ENCODE peak calls at places on chromosomes 4 and X, in eight cellular contexts. One of them, this sample, is unnamed.

GRCh38 chrX:119755981-119756533 is 2.3 kb upstream of the SOWAHD start:
- DNase-seq in naive thymus-derived CD4-positive, alpha-beta T cell: peak
- DNase-seq in suprapubic skin: no peak
- DNase-seq in CD8-positive, alpha-beta memory T cell: peak
- DNase-seq in stimulated activated CD4-positive, alpha-beta T cell treated with anti-CD3 and anti-CD28 coated beads, Interleukin-4, amount 100 ng/mL, for 24 hours: peak
- DNase-seq in GM10248: peak
- DNase-seq in activated naive CD4-positive, alpha-beta T cell treated with Interleukin-2 at 50 U/mL for 16 hours: peak
- DNase-seq in T follicular helper cell: peak
- DNase-seq in this sample: peak

GRCh38 chrX:134929813-134930212 is 61.0 kb upstream of the SMIM10 start:
- DNase-seq in naive thymus-derived CD4-positive, alpha-beta T cell: no peak
- DNase-seq in T follicular helper cell: no peak
- DNase-seq in CD8-positive, alpha-beta memory T cell: no peak
- DNase-seq in suprapubic skin: no peak
- DNase-seq in GM10248: no peak
- DNase-seq in stimulated activated CD4-positive, alpha-beta T cell treated with anti-CD3 and anti-CD28 coated beads, Interleukin-4, amount 100 ng/mL, for 24 hours: no peak
- DNase-seq in activated naive CD4-positive, alpha-beta T cell treated with Interleukin-2 at 50 U/mL for 16 hours: no peak
- DNase-seq in this sample: no peak

GRCh38 chr4:55397024-55397520 is 1.3 kb downstream of the TMEM165 start:
- DNase-seq in stimulated activated CD4-positive, alpha-beta T cell treated with anti-CD3 and anti-CD28 coated beads, Interleukin-4, amount 100 ng/mL, for 24 hours: no peak
- DNase-seq in suprapubic skin: no peak
- DNase-seq in activated naive CD4-positive, alpha-beta T cell treated with Interleukin-2 at 50 U/mL for 16 hours: no peak
- DNase-seq in CD8-positive, alpha-beta memory T cell: no peak
- DNase-seq in GM10248: no peak
- DNase-seq in naive thymus-derived CD4-positive, alpha-beta T cell: no peak
- DNase-seq in T follicular helper cell: no peak
- DNase-seq in this sample: no peak

GRCh38 chr4:8602686-8603430 is 10.3 kb downstream of the CPZ start:
- DNase-seq in suprapubic skin: no peak
- DNase-seq in stimulated activated CD4-positive, alpha-beta T cell treated with anti-CD3 and anti-CD28 coated beads, Interleukin-4, amount 100 ng/mL, for 24 hours: no peak
- DNase-seq in naive thymus-derived CD4-positive, alpha-beta T cell: no peak
- DNase-seq in CD8-positive, alpha-beta memory T cell: no peak
- DNase-seq in T follicular helper cell: no peak
- DNase-seq in activated naive CD4-positive, alpha-beta T cell treated with Interleukin-2 at 50 U/mL for 16 hours: no peak
- DNase-seq in GM10248: no peak
- DNase-seq in this sample: no peak

GRCh38 chr4:69787879-69788278 is 27.5 kb upstream of the SULT1B1 start:
- DNase-seq in GM10248: no peak
- DNase-seq in CD8-positive, alpha-beta memory T cell: no peak
- DNase-seq in naive thymus-derived CD4-positive, alpha-beta T cell: no peak
- DNase-seq in T follicular helper cell: no peak
- DNase-seq in activated naive CD4-positive, alpha-beta T cell treated with Interleukin-2 at 50 U/mL for 16 hours: no peak
- DNase-seq in suprapubic skin: no peak
- DNase-seq in stimulated activated CD4-positive, alpha-beta T cell treated with anti-CD3 and anti-CD28 coated beads, Interleukin-4, amount 100 ng/mL, for 24 hours: no peak
- DNase-seq in this sample: no peak

GRCh38 chr4:139144161-139144859 is 32.7 kb downstream of the ELF2 start:
- DNase-seq in naive thymus-derived CD4-positive, alpha-beta T cell: no peak
- DNase-seq in activated naive CD4-positive, alpha-beta T cell treated with Interleukin-2 at 50 U/mL for 16 hours: no peak
- DNase-seq in CD8-positive, alpha-beta memory T cell: no peak
- DNase-seq in GM10248: no peak
- DNase-seq in stimulated activated CD4-positive, alpha-beta T cell treated with anti-CD3 and anti-CD28 coated beads, Interleukin-4, amount 100 ng/mL, for 24 hours: no peak
- DNase-seq in T follicular helper cell: no peak
- DNase-seq in suprapubic skin: no peak
- DNase-seq in this sample: no peak

GRCh38 chr4:106869551-106869950 is 166.6 kb downstream of the DKK2 start:
- DNase-seq in naive thymus-derived CD4-positive, alpha-beta T cell: no peak
- DNase-seq in stimulated activated CD4-positive, alpha-beta T cell treated with anti-CD3 and anti-CD28 coated beads, Interleukin-4, amount 100 ng/mL, for 24 hours: no peak
- DNase-seq in GM10248: no peak
- DNase-seq in T follicular helper cell: no peak
- DNase-seq in CD8-positive, alpha-beta memory T cell: no peak
- DNase-seq in activated naive CD4-positive, alpha-beta T cell treated with Interleukin-2 at 50 U/mL for 16 hours: no peak
- DNase-seq in suprapubic skin: no peak
- DNase-seq in this sample: no peak

GRCh38 chr4:173039617-173040176 is 128.9 kb upstream of the GALNT7 start:
- DNase-seq in CD8-positive, alpha-beta memory T cell: no peak
- DNase-seq in GM10248: no peak
- DNase-seq in naive thymus-derived CD4-positive, alpha-beta T cell: no peak
- DNase-seq in activated naive CD4-positive, alpha-beta T cell treated with Interleukin-2 at 50 U/mL for 16 hours: no peak
- DNase-seq in T follicular helper cell: no peak
- DNase-seq in suprapubic skin: no peak
- DNase-seq in stimulated activated CD4-positive, alpha-beta T cell treated with anti-CD3 and anti-CD28 coated beads, Interleukin-4, amount 100 ng/mL, for 24 hours: no peak
- DNase-seq in this sample: no peak

GRCh38 chr4:41362647-41363383 is 106.1 kb downstream of the UCHL1 start:
- DNase-seq in activated naive CD4-positive, alpha-beta T cell treated with Interleukin-2 at 50 U/mL for 16 hours: no peak
- DNase-seq in suprapubic skin: no peak
- DNase-seq in naive thymus-derived CD4-positive, alpha-beta T cell: no peak
- DNase-seq in CD8-positive, alpha-beta memory T cell: no peak
- DNase-seq in GM10248: no peak
- DNase-seq in stimulated activated CD4-positive, alpha-beta T cell treated with anti-CD3 and anti-CD28 coated beads, Interleukin-4, amount 100 ng/mL, for 24 hours: no peak
- DNase-seq in T follicular helper cell: no peak
- DNase-seq in this sample: no peak